ENCODE peak calls at places on chromosomes 12 and 14, in four cellular contexts. S is suprapubic skin, A is cardiac muscle cell, G is fibroblast of mammary gland. B is an unnamed sample.

GRCh38 chr12:13536219-13536910 is 339.8 kb downstream of the EMP1 start:
- DNase-seq in S (no peak), A (no peak), G (no peak), B (no peak)

GRCh38 chr14:71728386-71728785 is 203.8 kb upstream of the RGS6 start:
- DNase-seq in S (no peak), A (no peak), G (no peak), B (no peak)

GRCh38 chr12:3752096-3752709 is 706 bp downstream of the CRACR2A start:
- DNase-seq in S (no peak), A (no peak), G (peak), B (no peak)

GRCh38 chr12:12099102-12099501 is 28.4 kb downstream of the BCL2L14 start:
- DNase-seq in S (no peak), A (peak), G (no peak), B (no peak)

GRCh38 chr14:69643430-69644200 is 32.2 kb downstream of the SUSD6 start:
- DNase-seq in S (no peak), A (no peak), G (peak), B (no peak)

GRCh38 chr12:92871121-92871520 is 58.0 kb downstream of the EEA1 start:
- DNase-seq in S (no peak), A (no peak), G (no peak), B (no peak)

GRCh38 chr12:12979731-12980259 is 20.3 kb downstream of the HEBP1 start:
- DNase-seq in S (no peak), A (no peak), G (peak), B (no peak)

GRCh38 chr14:55691659-55692058 is 111.7 kb downstream of the KTN1 start:
- DNase-seq in S (no peak), A (no peak), G (no peak), B (no peak)

GRCh38 chr12:118061011-118061875 is at the start of gene WSB2:
- DNase-seq in S (peak), A (peak), G (peak), B (peak)

GRCh38 chr14:31080489-31080888 is 54.3 kb upstream of the STRN3 start:
- DNase-seq in S (no peak), A (no peak), G (no peak), B (no peak)

GRCh38 chr12:31815096-31815495 is 86.3 kb upstream of the AMN1 start:
- DNase-seq in S (no peak), A (no peak), G (no peak), B (no peak)

GRCh38 chr12:80620281-80620680 is 87.2 kb upstream of the MYF6 start:
- DNase-seq in S (no peak), A (no peak), G (no peak), B (no peak)

GRCh38 chr14:71289536-71289935 is 382.3 kb downstream of the PCNX1 start:
- DNase-seq in S (no peak), A (no peak), G (no peak), B (no peak)

GRCh38 chr14:25006961-25007795 is 42.8 kb downstream of the STXBP6 start:
- DNase-seq in S (no peak), A (no peak), G (peak), B (no peak)

GRCh38 chr14:33404964-33405574 is 466.4 kb downstream of the NPAS3 start:
- DNase-seq in S (no peak), A (no peak), G (no peak), B (no peak)

GRCh38 chr12:12813120-12814101 is at the start of gene DDX47:
- DNase-seq in S (peak), A (peak), G (peak), B (peak)

GRCh38 chr12:71282020-71282419 is 124.2 kb upstream of the TSPAN8 start:
- DNase-seq in S (no peak), A (no peak), G (no peak), B (no peak)

GRCh38 chr14:44112774-44113460 is 394.2 kb downstream of the FSCB start:
- DNase-seq in S (no peak), A (no peak), G (no peak), B (no peak)

GRCh38 chr14:100193417-100194357 is 34.2 kb upstream of the DEGS2 start:
- DNase-seq in S (no peak), A (no peak), G (no peak), B (no peak)

GRCh38 chr14:35121026-35121886 is 534 bp downstream of the PPP2R3C start:
- DNase-seq in S (no peak), A (no peak), G (peak), B (no peak)

GRCh38 chr12:15636060-15636890 is 152.9 kb downstream of the EPS8 start:
- DNase-seq in S (no peak), A (no peak), G (peak), B (no peak)

GRCh38 chr14:65321370-65321875 is 91.1 kb upstream of the FUT8 start:
- DNase-seq in S (no peak), A (no peak), G (no peak), B (no peak)

GRCh38 chr12:88493651-88494050 is 86.6 kb downstream of the KITLG start:
- DNase-seq in S (no peak), A (no peak), G (peak), B (no peak)

GRCh38 chr12:46977976-46978375 is 101.4 kb upstream of the PCED1B start:
- DNase-seq in S (no peak), A (no peak), G (no peak), B (no peak)

GRCh38 chr12:99529966-99530365 is 117.6 kb upstream of the GARIN6 start:
- DNase-seq in S (no peak), A (no peak), G (peak), B (no peak)

GRCh38 chr12:1302471-1302870 is 291.9 kb downstream of the FBXL14 start:
- DNase-seq in S (no peak), A (no peak), G (no peak), B (no peak)

GRCh38 chr12:113840401-113841042 is 125.6 kb downstream of the RBM19 start:
- DNase-seq in S (no peak), A (no peak), G (no peak), B (no peak)

GRCh38 chr12:51368640-51369517 is 22.3 kb downstream of the GALNT6 start:
- DNase-seq in S (peak), A (no peak), G (no peak), B (peak)

GRCh38 chr12:6703631-6704030 is 3.0 kb upstream of the PIANP start:
- DNase-seq in S (no peak), A (peak), G (no peak), B (peak)

GRCh38 chr12:95663525-95663924 is 112.2 kb upstream of the USP44 start:
- DNase-seq in S (no peak), A (no peak), G (no peak), B (no peak)

GRCh38 chr12:26736563-26737486 is 96.2 kb downstream of the ITPR2 start:
- DNase-seq in S (no peak), A (no peak), G (peak), B (no peak)

GRCh38 chr12:66916189-66916588 is 237.3 kb upstream of the GRIP1 start:
- DNase-seq in S (no peak), A (peak), G (no peak), B (no peak)

GRCh38 chr12:88726806-88727722 is 146.8 kb upstream of the KITLG start:
- DNase-seq in S (no peak), A (no peak), G (peak), B (no peak)

GRCh38 chr12:14828896-14829295 is 14.4 kb downstream of the ART4 start:
- DNase-seq in S (no peak), A (peak), G (peak), B (peak)

GRCh38 chr12:54967461-54967860 is 17.1 kb downstream of the TESPA1 start:
- DNase-seq in S (no peak), A (no peak), G (peak), B (no peak)

GRCh38 chr12:82507656-82508055 is 149.3 kb downstream of the METTL25 start:
- DNase-seq in S (no peak), A (no peak), G (no peak), B (peak)

GRCh38 chr12:14885718-14886201 is at the start of gene MGP:
- DNase-seq in S (peak), A (no peak), G (peak), B (no peak)

GRCh38 chr14:106605548-106606448 is 1079.4 kb downstream of the TMEM121 start:
- DNase-seq in S (no peak), A (no peak), G (no peak), B (peak)

DNA sequence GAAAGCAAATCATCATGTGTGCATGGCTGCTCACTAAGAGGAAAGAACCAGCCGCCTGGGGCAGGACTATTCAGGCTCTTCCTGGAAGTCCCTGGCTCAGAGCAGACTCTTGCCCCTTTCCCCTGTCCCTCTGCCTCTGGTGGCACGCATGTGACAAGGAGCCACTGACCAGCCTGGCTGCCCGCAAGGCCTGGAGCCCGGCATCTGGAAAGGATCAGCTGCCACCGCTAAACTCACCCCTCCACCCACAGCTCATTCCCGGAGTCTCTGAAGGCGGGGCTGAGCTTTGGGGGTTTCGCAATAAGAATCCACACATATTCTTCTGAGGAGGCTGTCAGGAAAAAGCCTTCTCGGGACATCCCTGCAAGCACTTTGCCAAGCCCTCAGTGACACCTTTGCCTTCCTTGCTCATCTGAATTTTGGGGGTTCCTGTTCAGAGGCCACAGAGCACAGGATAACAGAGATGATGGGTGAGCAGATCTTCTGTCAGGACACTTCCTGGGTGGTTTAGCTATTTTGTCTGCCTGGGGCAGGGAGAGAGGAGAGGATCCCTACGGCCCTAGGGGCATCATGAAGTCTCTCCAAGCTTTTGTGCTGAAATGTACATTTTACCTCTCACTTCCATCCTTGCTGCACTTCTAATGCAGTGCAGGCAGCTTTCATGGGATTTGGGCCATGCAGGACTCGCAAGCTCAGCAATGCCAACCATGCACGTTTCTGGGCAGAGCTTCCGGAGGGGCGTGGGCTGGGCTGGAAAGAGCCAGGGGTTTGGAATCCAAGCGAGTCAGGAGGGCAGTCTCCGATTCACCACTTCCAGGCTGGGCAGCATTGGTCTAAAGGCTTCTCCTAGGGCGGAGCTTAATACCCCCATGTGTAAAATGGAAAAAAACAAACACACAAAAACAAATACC is 124.8 kb upstream of the MAP1LC3B2 start:
- DNase-seq in S (peak), A (peak), G (peak), B (peak)
- H3K4me3 ChIP-seq in S (peak), A (no peak), G (peak), B (no peak)

DNA sequence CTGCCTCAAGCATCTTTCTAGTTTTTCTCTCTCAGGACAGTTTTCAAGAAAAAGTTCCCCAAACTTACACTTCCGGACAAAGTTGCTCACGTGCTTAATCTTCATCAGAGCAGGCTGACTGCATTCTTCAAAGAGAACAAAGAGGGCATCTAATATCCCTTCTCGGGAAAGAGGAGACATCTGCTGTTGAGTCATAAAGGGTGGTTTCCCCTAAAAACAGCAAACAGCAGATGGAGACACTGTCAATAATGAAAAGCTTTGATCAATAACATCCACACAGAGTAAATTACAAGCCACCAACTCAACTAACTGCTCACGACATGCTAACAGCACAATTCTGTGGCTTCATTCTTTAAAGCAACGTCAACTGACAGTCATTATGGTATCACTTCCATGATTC is 8.1 kb downstream of the CIT start:
- DNase-seq in S (no peak), A (no peak), G (peak), B (no peak)
- H3K4me3 ChIP-seq in S (no peak), A (no peak), G (no peak), B (no peak)

GRCh38 chr12:94187351-94187750 is 39.0 kb downstream of the PLXNC1 start:
- DNase-seq in S (no peak), A (no peak), G (peak), B (no peak)

GRCh38 chr12:94185801-94186200 is 37.4 kb downstream of the PLXNC1 start:
- DNase-seq in S (no peak), A (no peak), G (no peak), B (no peak)

GRCh38 chr12:94184995-94185711 is 36.8 kb downstream of the PLXNC1 start:
- DNase-seq in S (no peak), A (no peak), G (no peak), B (no peak)

GRCh38 chr12:94183702-94184379 is 35.5 kb downstream of the PLXNC1 start:
- DNase-seq in S (no peak), A (no peak), G (no peak), B (no peak)

GRCh38 chr12:94186461-94187237 is 38.3 kb downstream of the PLXNC1 start:
- DNase-seq in S (no peak), A (peak), G (peak), B (no peak)
- H3K4me3 ChIP-seq in S (peak), A (no peak), G (peak), B (no peak)

GRCh38 chr12:125202421-125202820 is 137.2 kb downstream of the AACS start:
- DNase-seq in S (no peak), A (no peak), G (no peak), B (no peak)

GRCh38 chr12:125194999-125195398 is 129.8 kb downstream of the AACS start:
- DNase-seq in S (no peak), A (peak), G (no peak), B (no peak)

GRCh38 chr12:125197326-125197725 is 132.1 kb downstream of the AACS start:
- DNase-seq in S (no peak), A (no peak), G (no peak), B (no peak)

GRCh38 chr12:125201940-125202339 is 136.7 kb downstream of the AACS start:
- DNase-seq in S (no peak), A (no peak), G (no peak), B (no peak)

DNA sequence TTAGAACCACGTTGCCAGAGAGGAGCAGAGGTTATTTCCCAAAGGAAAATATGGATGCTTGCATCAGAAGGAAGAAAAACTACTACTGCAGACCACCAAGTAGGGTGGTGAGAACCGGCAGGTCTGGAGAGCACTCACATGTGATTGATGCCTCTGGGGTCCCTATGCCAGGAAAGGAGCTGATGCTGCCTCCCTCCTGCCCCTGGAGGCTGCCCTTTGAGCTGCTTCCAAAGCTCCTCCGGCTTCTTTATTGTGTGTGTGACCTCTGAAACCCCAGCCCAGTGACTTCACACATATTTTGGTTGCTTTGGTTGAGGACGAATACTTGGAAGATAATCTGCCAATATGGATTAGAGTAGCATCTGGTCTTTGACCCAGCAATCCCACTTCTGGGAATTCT is 133.4 kb downstream of the AACS start:
- DNase-seq in S (no peak), A (no peak), G (no peak), B (no peak)
- H3K4me3 ChIP-seq in S (no peak), A (no peak), G (no peak), B (no peak)

DNA sequence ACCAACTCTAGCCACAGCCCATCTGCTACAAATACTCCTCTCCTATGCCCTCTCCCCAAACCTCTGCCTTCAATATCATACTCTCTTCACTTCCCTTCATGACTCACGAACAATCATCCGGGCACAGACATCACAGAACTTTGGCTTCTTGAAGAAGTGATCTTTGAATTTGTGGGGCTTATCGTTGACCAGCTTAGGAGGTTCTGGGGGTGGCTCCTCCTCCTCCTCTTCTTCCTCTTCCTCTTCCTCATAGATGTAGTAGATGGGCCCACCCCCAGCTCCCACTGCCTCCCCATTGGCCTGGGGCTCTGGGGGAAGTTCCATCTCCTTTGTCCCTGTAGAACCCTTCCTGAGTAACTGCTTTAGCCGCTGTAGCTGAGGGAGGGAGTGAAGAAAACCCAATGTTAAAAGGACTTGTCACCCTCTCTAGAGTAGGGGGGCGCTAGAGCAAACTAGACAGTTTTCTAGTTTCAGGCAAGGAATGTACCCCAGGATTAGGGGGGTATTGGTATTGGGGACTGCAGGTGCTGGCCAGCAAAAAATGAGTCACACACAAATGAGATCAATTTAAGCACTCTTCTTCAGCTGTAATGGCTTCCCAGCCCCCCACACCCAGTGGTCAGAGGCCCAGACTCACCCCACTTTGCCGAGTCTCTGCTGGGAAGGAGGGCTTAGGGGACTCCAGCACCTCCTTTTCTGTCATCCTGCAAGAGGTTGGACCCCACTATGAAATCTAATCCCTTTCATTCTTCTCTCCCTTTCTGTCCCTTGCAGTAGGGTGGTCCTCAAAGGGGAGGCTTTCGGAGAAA is 1.8 kb downstream of the STAC3 start:
- DNase-seq in S (no peak), A (no peak), G (peak), B (no peak)
- H3K4me3 ChIP-seq in S (no peak), A (no peak), G (no peak), B (no peak)

GRCh38 chr14:98173291-98173690 is 1098.7 kb downstream of the BCL11B start:
- DNase-seq in S (no peak), A (no peak), G (no peak), B (no peak)
- H3K4me3 ChIP-seq in S (no peak), A (no peak), G (no peak), B (no peak)

DNA sequence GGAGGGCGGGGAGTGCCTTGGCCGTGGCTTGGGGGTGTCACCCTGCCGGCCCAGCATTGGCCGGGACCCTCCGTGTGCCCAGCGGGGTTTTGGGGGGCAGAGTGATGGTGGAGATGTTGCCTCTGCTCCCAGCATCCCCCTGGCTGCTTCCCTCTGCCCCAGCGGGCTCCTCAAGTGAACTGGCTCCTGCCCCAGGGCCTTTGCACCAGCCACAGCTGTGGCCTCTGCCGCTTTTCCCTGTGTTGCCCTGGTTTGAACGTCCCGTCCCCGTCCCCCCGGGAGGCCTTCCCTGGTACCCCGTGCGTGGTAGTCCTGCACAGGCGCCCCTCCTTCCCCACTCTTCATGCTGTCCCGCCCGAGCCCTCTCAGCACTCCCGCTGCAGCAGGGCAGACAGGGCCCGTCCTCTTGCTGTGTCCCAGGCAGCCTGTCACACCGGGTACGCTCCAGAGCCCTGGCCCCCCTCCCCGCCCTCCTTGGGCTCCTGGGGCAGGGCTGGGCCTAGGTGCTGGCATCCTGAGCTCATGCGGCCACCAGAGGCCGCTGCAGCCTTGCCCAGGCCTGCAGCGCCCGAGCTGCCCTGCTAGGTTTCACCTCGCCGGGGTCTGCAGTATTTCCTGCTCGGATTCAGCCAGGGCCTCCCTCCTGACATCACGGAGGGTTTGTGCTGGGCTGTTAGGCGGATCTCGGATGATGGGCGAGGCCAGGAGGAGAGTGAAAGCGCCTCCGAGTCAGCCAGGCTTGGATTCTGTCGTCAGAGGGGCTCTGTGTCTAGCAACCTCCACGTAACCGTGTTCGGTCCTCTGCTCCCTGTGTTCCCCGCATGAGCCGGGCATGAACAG is 9.5 kb downstream of the NOC4L start:
- DNase-seq in S (no peak), A (peak), G (peak), B (peak)
- H3K4me3 ChIP-seq in S (peak), A (no peak), G (no peak), B (no peak)

GRCh38 chr14:92586001-92586947 is 72.7 kb downstream of the RIN3 start:
- DNase-seq in S (no peak), A (no peak), G (peak), B (no peak)
- H3K4me3 ChIP-seq in S (no peak), A (no peak), G (no peak), B (no peak)